ENCODE peak calls at places on chromosomes 7 and 10, in six cellular contexts. P, V, X, T, S and D are unnamed samples.

GRCh38 chr7:103573479-103574058 is 127.6 kb upstream of the SLC26A5 start:
- DNase-seq in V (peak), S (no peak), P (peak), X (no peak), T (peak), D (peak)

GRCh38 chr10:55374060-55374459 is 573.0 kb upstream of the PCDH15 start:
- DNase-seq in T (no peak), S (peak), V (peak), X (no peak), P (no peak), D (no peak)

GRCh38 chr7:50342616-50343114 is 38.1 kb downstream of the IKZF1 start:
- DNase-seq in T (peak), S (peak), X (no peak), V (no peak), P (no peak), D (no peak)

GRCh38 chr10:132865851-132866600 is 76.3 kb downstream of the CFAP46 start:
- DNase-seq in P (no peak), X (no peak), S (peak), T (no peak), V (no peak), D (no peak)

GRCh38 chr7:121392277-121393004 is 3.7 kb downstream of the FAM3C start:
- DNase-seq in P (no peak), X (no peak), V (no peak), T (no peak), S (no peak), D (no peak)

GRCh38 chr7:74000489-74001149 is 27.4 kb upstream of the ELN start:
- DNase-seq in V (no peak), T (no peak), X (no peak), S (no peak), P (no peak), D (no peak)

GRCh38 chr10:87723500-87723899 is 63.8 kb downstream of the PAPSS2 start:
- DNase-seq in X (no peak), T (no peak), V (no peak), P (no peak), S (no peak), D (no peak)

GRCh38 chr10:6924166-6924565 is 344.1 kb upstream of the PRKCQ start:
- DNase-seq in P (peak), V (peak), X (no peak), T (peak), S (peak), D (no peak)

GRCh38 chr7:23114854-23115253 is 9.3 kb downstream of the KLHL7 start:
- DNase-seq in S (no peak), V (peak), T (no peak), P (peak), X (no peak), D (no peak)

GRCh38 chr7:144386741-144387140 is 16.8 kb downstream of the NOBOX start:
- DNase-seq in T (peak), S (no peak), V (peak), P (peak), X (no peak), D (no peak)

DNA sequence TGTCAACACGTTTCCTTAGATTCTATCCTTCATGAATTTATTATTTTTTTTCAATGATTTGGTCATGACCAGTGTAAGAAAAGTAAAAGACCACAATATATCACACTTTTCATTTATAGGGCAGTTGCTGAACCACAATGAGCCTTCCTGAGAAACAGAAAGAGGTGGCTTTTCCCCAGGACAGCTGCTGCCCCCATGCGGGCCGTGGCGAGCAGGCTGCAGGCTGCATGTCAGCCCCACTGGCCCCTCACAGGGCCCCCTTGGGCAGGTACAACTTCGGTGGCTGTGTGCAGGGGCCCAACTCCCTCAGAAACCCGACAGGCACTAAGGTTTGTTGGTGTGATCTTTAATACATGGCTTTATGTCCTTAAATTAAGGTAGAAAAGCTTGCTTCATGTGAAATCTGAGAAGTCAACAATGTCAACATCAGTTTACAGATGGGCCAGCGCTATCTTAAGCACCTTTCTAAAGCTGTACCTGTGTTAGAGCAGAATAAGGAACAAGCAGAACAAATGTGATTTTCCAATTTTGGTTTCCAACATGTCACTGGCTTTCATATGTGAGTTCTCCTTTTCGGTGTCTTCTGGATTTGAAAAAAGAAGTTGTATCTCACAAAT is 10.6 kb downstream of the BEND7 start:
- DNase-seq in V (no peak), P (no peak), X (no peak), T (peak), S (no peak), D (no peak)
- TF ChIP-seq CTCF in V (peak), P (peak), X (no peak), T (peak), S (no peak), D (peak)

GRCh38 chr7:134477954-134478353 is 19.1 kb upstream of the AKR1B1 start:
- DNase-seq in X (no peak), T (no peak), V (peak), P (peak), S (no peak), D (no peak)

GRCh38 chr7:134478707-134479106 is 19.8 kb upstream of the AKR1B1 start:
- DNase-seq in P (no peak), T (no peak), X (no peak), S (no peak), V (no peak), D (no peak)

GRCh38 chr7:134481167-134481566 is 22.3 kb upstream of the AKR1B1 start:
- DNase-seq in T (no peak), X (no peak), P (no peak), S (no peak), V (no peak), D (no peak)

GRCh38 chr7:134480730-134481129 is 21.8 kb upstream of the AKR1B1 start:
- DNase-seq in P (peak), V (peak), X (no peak), T (peak), S (peak), D (no peak)

DNA sequence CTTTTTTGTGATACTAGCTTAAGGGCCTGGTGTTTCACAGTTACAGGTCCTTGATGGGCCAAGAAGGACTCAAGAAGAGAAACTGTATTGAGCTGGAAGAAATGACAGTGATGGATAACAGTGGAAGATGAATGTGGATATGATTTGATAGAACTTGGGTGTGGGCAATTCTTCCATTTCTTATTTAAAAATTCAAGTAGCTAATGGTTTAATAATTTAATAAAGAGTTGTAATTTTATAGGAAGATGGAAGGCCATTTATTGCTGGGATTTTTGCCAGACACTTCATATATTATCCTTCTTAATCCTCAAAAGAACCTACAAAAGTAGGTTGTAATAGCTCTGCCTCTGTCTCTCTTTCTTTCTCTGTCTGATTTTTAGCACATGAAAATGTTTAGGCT is 21.3 kb upstream of the AKR1B1 start:
- DNase-seq in P (no peak), T (no peak), V (no peak), X (no peak), S (no peak), D (no peak)
- H3K4me3 ChIP-seq in P (no peak), T (no peak), V (no peak), X (no peak), S (no peak), D (no peak)

GRCh38 chr10:77756319-77757232 is 119.0 kb upstream of the KCNMA1 start:
- DNase-seq in P (peak), S (no peak), V (peak), X (no peak), T (peak), D (no peak)
- TF ChIP-seq CTCF in P (peak), S (peak), V (peak), X (no peak), T (peak), D (peak)

GRCh38 chr10:129756912-129757861 is 206.9 kb downstream of the EBF3 start:
- DNase-seq in P (peak), V (peak), X (peak), S (no peak), T (no peak), D (no peak)

GRCh38 chr10:129758591-129759021 is 205.5 kb downstream of the EBF3 start:
- DNase-seq in T (no peak), P (no peak), V (no peak), X (peak), S (no peak), D (no peak)

GRCh38 chr10:129759214-129760002 is 204.7 kb downstream of the EBF3 start:
- DNase-seq in T (no peak), V (no peak), X (peak), S (no peak), P (no peak), D (no peak)

GRCh38 chr10:129760003-129760315 is 204.1 kb downstream of the EBF3 start:
- DNase-seq in T (no peak), X (no peak), S (no peak), V (no peak), P (no peak), D (no peak)

DNA sequence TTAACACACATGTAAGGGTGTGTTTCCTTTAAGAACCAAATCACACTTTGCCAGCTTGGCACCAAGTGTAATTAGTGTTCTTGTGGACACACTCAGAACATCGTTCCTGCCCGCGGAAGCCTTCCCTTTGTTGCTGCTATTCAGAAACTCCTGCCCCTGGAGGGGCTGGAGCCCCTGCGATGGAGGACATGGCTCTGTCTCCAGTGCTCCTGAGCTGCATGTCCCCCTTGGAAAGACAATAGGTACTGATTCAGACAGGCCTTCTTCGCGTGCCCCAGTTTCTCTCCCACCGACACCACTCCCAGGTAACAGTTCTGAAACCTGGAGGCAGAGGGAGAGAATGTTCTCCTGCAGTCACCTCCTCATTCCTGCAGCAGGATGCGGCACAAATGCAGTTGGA is 205.9 kb downstream of the EBF3 start:
- DNase-seq in S (no peak), P (no peak), T (no peak), X (peak), V (no peak), D (no peak)
- H3K4me3 ChIP-seq in S (no peak), P (no peak), T (no peak), X (no peak), V (no peak), D (no peak)

DNA sequence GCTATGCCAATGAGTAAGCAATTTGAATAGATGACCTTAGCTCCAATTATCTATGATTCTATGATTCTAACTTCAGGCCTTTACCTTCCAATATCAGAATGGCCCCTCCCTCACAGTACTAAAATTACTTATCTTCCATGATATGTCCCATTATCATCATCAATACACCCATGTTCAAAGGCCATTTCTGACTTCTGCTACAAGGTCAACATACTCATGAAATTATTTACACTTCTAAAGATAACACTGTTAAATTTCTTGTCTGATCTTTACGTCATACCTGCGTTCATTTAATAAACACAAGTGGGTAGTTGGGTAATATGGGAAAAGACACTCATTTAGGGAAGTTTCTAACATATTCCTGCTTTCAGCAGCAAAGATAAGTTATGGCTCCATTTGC is 21.2 kb downstream of the IMMP2L start:
- DNase-seq in S (no peak), V (no peak), P (no peak), T (no peak), X (no peak), D (no peak)
- TF ChIP-seq CTCF in S (no peak), V (no peak), P (no peak), T (no peak), X (no peak), D (no peak)

GRCh38 chr7:29888006-29888405 is 81.7 kb downstream of the WIPF3 start:
- DNase-seq in V (no peak), T (no peak), P (no peak), X (no peak), S (no peak), D (no peak)
- H3K4me3 ChIP-seq in V (no peak), T (no peak), P (no peak), X (no peak), S (no peak), D (no peak)